ENCODE peak calls at places on chromosomes 3 and 15, in seven cellular contexts. W, G, I, C, X, B and D are unnamed samples.

GRCh38 chr15:81296673-81297072 is 27.3 kb downstream of the STARD5 start:
- DNase-seq in C (no peak), W (peak), I (no peak), B (peak), G (peak), X (peak), D (no peak)

GRCh38 chr3:58237940-58238681 is 519 bp downstream of the ABHD6 start:
- DNase-seq in I (peak), B (peak), W (peak), X (peak), C (peak), G (peak), D (peak)

GRCh38 chr15:25056484-25057429 is 102.0 kb downstream of the SNRPN start:
- DNase-seq in C (peak), X (no peak), B (no peak), G (no peak), W (no peak), I (no peak), D (peak)

GRCh38 chr3:158570999-158571702 is at the start of gene MLF1:
- DNase-seq in I (peak), W (peak), G (peak), X (peak), C (peak), B (peak), D (peak)

GRCh38 chr15:73755946-73756345 is 2.8 kb upstream of the INSYN1 start:
- DNase-seq in G (no peak), I (no peak), X (no peak), B (no peak), C (no peak), W (no peak), D (no peak)

GRCh38 chr3:143536817-143537535 is 311.3 kb downstream of the SLC9A9 start:
- DNase-seq in I (no peak), B (no peak), X (no peak), C (peak), W (no peak), G (no peak), D (no peak)

GRCh38 chr15:89654847-89655805 is at the start of gene KIF7:
- DNase-seq in C (peak), B (no peak), G (no peak), X (peak), I (peak), W (no peak), D (no peak)

GRCh38 chr3:113165841-113166240 is 45.5 kb upstream of the BOC start:
- DNase-seq in I (no peak), B (no peak), X (no peak), W (no peak), G (no peak), C (peak), D (no peak)

GRCh38 chr3:136577791-136578190 is 174.4 kb downstream of the STAG1 start:
- DNase-seq in G (no peak), I (peak), W (no peak), B (no peak), C (no peak), X (no peak), D (no peak)

GRCh38 chr3:175608351-175608750 is 749.2 kb downstream of the NAALADL2 start:
- DNase-seq in W (no peak), X (peak), B (no peak), C (no peak), I (peak), G (no peak), D (no peak)

GRCh38 chr15:35560895-35561294 is 14.9 kb upstream of the DPH6 start:
- DNase-seq in X (no peak), W (no peak), I (no peak), G (no peak), B (no peak), C (no peak), D (no peak)

GRCh38 chr3:7562892-7563291 is 702.0 kb downstream of the GRM7 start:
- DNase-seq in X (no peak), W (no peak), I (no peak), C (no peak), G (no peak), B (no peak), D (no peak)

GRCh38 chr15:22903427-22903826 is 65.0 kb downstream of the NIPA2 start:
- DNase-seq in I (no peak), X (no peak), C (no peak), W (no peak), B (no peak), G (no peak), D (no peak)

GRCh38 chr3:23874359-23875120 is 42.2 kb downstream of the NKIRAS1 start:
- DNase-seq in I (no peak), C (no peak), W (no peak), X (no peak), B (no peak), G (no peak), D (no peak)

GRCh38 chr15:70758790-70759462 is 4.4 kb downstream of the UACA start:
- DNase-seq in W (no peak), G (no peak), X (no peak), B (no peak), I (no peak), C (no peak), D (no peak)

GRCh38 chr3:193556841-193557240 is 2.1 kb upstream of the ATP13A4 start:
- DNase-seq in B (no peak), X (no peak), G (no peak), W (no peak), C (no peak), I (no peak), D (no peak)

GRCh38 chr3:35651888-35652287 is 12.6 kb downstream of the ARPP21 start:
- DNase-seq in I (no peak), G (no peak), X (no peak), C (no peak), W (no peak), B (no peak), D (no peak)

GRCh38 chr15:66765478-66766281 is 63.6 kb downstream of the SMAD6 start:
- DNase-seq in W (no peak), B (peak), I (no peak), G (peak), C (no peak), X (no peak), D (peak)

GRCh38 chr3:115139072-115139471 is 8.0 kb downstream of the ZBTB20 start:
- DNase-seq in I (no peak), W (no peak), G (no peak), B (no peak), C (no peak), X (no peak), D (no peak)

GRCh38 chr15:80498652-80499051 is 94.5 kb downstream of the ARNT2 start:
- DNase-seq in X (no peak), B (no peak), I (no peak), G (no peak), C (no peak), W (no peak), D (no peak)

GRCh38 chr15:79779739-79780138 is 117.1 kb downstream of the MTHFS start:
- DNase-seq in G (no peak), I (no peak), W (no peak), C (no peak), B (no peak), X (no peak), D (no peak)

GRCh38 chr15:37973856-37974255 is 39.4 kb downstream of the TMCO5A start:
- DNase-seq in W (no peak), X (no peak), C (no peak), B (no peak), G (no peak), I (no peak), D (no peak)

GRCh38 chr3:188627652-188628051 is 473.7 kb downstream of the LPP start:
- DNase-seq in C (no peak), B (no peak), X (no peak), G (no peak), W (no peak), I (no peak), D (no peak)

GRCh38 chr15:31237042-31237324 is 89.7 kb upstream of the KLF13 start:
- DNase-seq in G (no peak), W (no peak), X (no peak), B (no peak), I (no peak), C (no peak), D (no peak)

GRCh38 chr3:46900007-46900292 is 22.4 kb downstream of the PTH1R start:
- DNase-seq in B (no peak), X (no peak), C (no peak), W (no peak), G (no peak), I (no peak), D (no peak)

GRCh38 chr15:63043391-63044076 is 987 bp downstream of the TPM1 start:
- DNase-seq in X (no peak), B (peak), G (peak), I (peak), W (no peak), C (peak), D (no peak)

GRCh38 chr3:184337315-184337714 is at the start of gene FAM131A:
- DNase-seq in X (peak), B (no peak), G (no peak), W (no peak), I (no peak), C (peak), D (no peak)

GRCh38 chr15:29410342-29410741 is 140.7 kb upstream of the NSMCE3 start:
- DNase-seq in W (no peak), I (no peak), B (no peak), X (no peak), G (no peak), C (no peak), D (no peak)

GRCh38 chr3:30836141-30836540 is 58.3 kb downstream of the GADL1 start:
- DNase-seq in B (no peak), W (no peak), I (no peak), X (no peak), C (no peak), G (no peak), D (no peak)

GRCh38 chr15:42156266-42156922 is at the start of gene PLA2G4F:
- DNase-seq in C (no peak), W (no peak), X (no peak), G (no peak), B (no peak), I (no peak), D (no peak)

GRCh38 chr3:186308549-186308948 is 53.5 kb downstream of the DGKG start:
- DNase-seq in B (no peak), I (no peak), W (no peak), C (no peak), G (no peak), X (no peak), D (no peak)

GRCh38 chr15:88431441-88431840 is 35.7 kb downstream of the MRPL46 start:
- DNase-seq in B (no peak), G (no peak), I (peak), X (no peak), C (no peak), W (no peak), D (peak)

GRCh38 chr15:72276326-72276700 is 4.0 kb upstream of the PARP6 start:
- DNase-seq in G (no peak), B (no peak), W (no peak), C (no peak), I (no peak), X (no peak), D (no peak)

GRCh38 chr3:194640829-194641228 is 7.6 kb upstream of the TMEM44 start:
- DNase-seq in B (peak), G (no peak), C (no peak), I (peak), X (no peak), W (no peak), D (no peak)

GRCh38 chr15:101445562-101446526 is 43.7 kb downstream of the PCSK6 start:
- DNase-seq in I (no peak), G (no peak), B (peak), X (no peak), W (no peak), C (no peak), D (no peak)

GRCh38 chr15:68025860-68026424 is 28.2 kb upstream of the PIAS1 start:
- DNase-seq in W (no peak), C (no peak), X (no peak), I (no peak), G (no peak), B (no peak), D (no peak)

GRCh38 chr15:67784057-67784781 is 41.1 kb upstream of the SKOR1 start:
- DNase-seq in B (peak), X (no peak), W (peak), I (no peak), C (no peak), G (peak), D (no peak)